ENCODE peak calls at places on chromosomes 12 and 14, in ten cellular contexts. R, P, L, B, T, G, U, N, O and E are unnamed samples.

GRCh38 chr12:121804417-121805111 is 755 bp downstream of the SETD1B start:
- DNase-seq in R (peak), P (peak), L (no peak), B (peak), T (peak), G (peak), U (no peak), N (no peak), O (peak), E (no peak)

GRCh38 chr14:53110103-53110502 is 43.0 kb downstream of the DDHD1 start:
- DNase-seq in R (no peak), P (no peak), L (no peak), B (no peak), T (no peak), G (no peak), U (no peak), N (no peak), O (no peak), E (no peak)

GRCh38 chr12:107344035-107344808 is 250.9 kb upstream of the CRY1 start:
- DNase-seq in R (no peak), P (no peak), L (peak), B (no peak), T (no peak), G (no peak), U (no peak), N (no peak), O (no peak), E (no peak)

GRCh38 chr12:12449533-12450025 is 92.7 kb downstream of the BORCS5 start:
- DNase-seq in R (no peak), P (no peak), L (no peak), B (no peak), T (no peak), G (no peak), U (no peak), N (peak), O (no peak), E (no peak)

GRCh38 chr12:93107514-93107942 is 178.4 kb upstream of the EEA1 start:
- DNase-seq in R (no peak), P (no peak), L (no peak), B (no peak), T (no peak), G (no peak), U (no peak), N (no peak), O (no peak), E (no peak)

GRCh38 chr14:44866770-44867169 is 95.0 kb downstream of the KLHL28 start:
- DNase-seq in R (no peak), P (no peak), L (no peak), B (no peak), T (no peak), G (no peak), U (no peak), N (no peak), O (no peak), E (no peak)

GRCh38 chr14:59964251-59965007 is 44.5 kb downstream of the LRRC9 start:
- DNase-seq in R (no peak), P (no peak), L (peak), B (no peak), T (peak), G (no peak), U (no peak), N (no peak), O (peak), E (no peak)

GRCh38 chr12:41188841-41189394 is 798 bp downstream of the PDZRN4 start:
- DNase-seq in R (peak), P (no peak), L (no peak), B (no peak), T (no peak), G (no peak), U (no peak), N (no peak), O (no peak), E (no peak)

GRCh38 chr14:61287196-61287595 is 6.1 kb upstream of the TMEM30B start:
- DNase-seq in R (no peak), P (no peak), L (no peak), B (no peak), T (no peak), G (no peak), U (no peak), N (no peak), O (no peak), E (no peak)

GRCh38 chr12:68871899-68872298 is 61.1 kb downstream of the CPM start:
- DNase-seq in R (no peak), P (no peak), L (no peak), B (no peak), T (no peak), G (no peak), U (no peak), N (no peak), O (peak), E (no peak)

GRCh38 chr12:129467289-129467688 is 436.5 kb downstream of the TMEM132D start:
- DNase-seq in R (no peak), P (no peak), L (no peak), B (no peak), T (no peak), G (no peak), U (no peak), N (no peak), O (no peak), E (no peak)

GRCh38 chr12:13205809-13206559 is 9.5 kb downstream of the EMP1 start:
- DNase-seq in R (no peak), P (no peak), L (peak), B (no peak), T (no peak), G (no peak), U (no peak), N (no peak), O (no peak), E (no peak)

GRCh38 chr12:124833693-124834122 is 30.0 kb downstream of the SCARB1 start:
- DNase-seq in R (no peak), P (no peak), L (no peak), B (no peak), T (no peak), G (no peak), U (no peak), N (no peak), O (no peak), E (no peak)

GRCh38 chr14:71591929-71592328 is 340.3 kb upstream of the RGS6 start:
- DNase-seq in R (no peak), P (no peak), L (peak), B (no peak), T (no peak), G (no peak), U (no peak), N (no peak), O (no peak), E (no peak)

GRCh38 chr14:104897286-104898194 is 27.1 kb upstream of the PLD4 start:
- DNase-seq in R (peak), P (peak), L (no peak), B (no peak), T (no peak), G (no peak), U (no peak), N (no peak), O (no peak), E (peak)

GRCh38 chr12:82475211-82475610 is 116.9 kb downstream of the METTL25 start:
- DNase-seq in R (no peak), P (no peak), L (no peak), B (no peak), T (no peak), G (no peak), U (no peak), N (no peak), O (no peak), E (no peak)

GRCh38 chr12:20369164-20370000 is 1.0 kb downstream of the PDE3A start:
- DNase-seq in R (peak), P (peak), L (peak), B (no peak), T (no peak), G (no peak), U (peak), N (no peak), O (no peak), E (peak)

GRCh38 chr14:67526676-67527459 is 6.2 kb upstream of the PLEKHH1 start:
- DNase-seq in R (no peak), P (no peak), L (peak), B (peak), T (peak), G (no peak), U (peak), N (no peak), O (peak), E (no peak)

GRCh38 chr14:102779574-102780315 is 2.5 kb downstream of the TRAF3 start:
- DNase-seq in R (no peak), P (no peak), L (no peak), B (no peak), T (no peak), G (no peak), U (no peak), N (no peak), O (no peak), E (no peak)
- H3K27ac ChIP-seq in R (no peak), P (no peak), L (no peak), B (no peak), T (peak), G (no peak), U (no peak), N (no peak), O (peak), E (no peak)

DNA sequence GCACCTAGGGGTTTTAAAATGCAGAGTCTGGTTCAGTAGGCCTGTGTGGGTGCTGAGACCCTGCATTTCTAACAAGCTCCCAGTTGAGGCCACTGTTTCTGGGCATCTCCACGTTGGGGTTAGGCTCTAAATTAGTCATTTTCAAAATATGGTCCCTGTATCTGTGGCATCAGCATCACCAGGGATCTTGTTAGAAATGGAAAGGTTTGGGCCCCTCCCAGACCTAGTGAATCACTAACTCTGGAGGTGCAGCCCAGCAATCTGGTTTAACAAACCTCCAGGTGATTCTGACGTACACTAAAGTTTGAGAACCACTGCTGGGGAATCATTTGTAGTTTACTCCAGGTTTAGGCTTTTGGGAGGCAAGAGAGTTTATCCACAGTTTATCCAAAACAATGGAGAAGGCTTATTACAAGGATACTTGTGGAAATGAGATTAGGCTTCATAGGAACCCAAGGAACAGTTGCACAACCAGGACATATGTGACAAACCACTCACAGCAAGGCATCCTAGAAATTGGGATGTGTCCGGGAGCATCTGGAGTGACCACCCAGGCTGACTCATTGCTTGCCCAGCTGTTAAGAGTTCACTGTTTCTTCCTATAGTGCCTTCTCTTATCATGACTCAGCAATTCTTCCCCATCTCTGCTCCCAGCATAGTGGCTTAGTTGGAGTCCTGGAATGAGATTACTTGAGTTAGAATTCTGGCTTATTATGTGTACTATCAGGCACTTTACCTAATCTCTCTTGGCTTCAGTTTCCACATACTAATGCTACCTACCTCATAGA is 71.6 kb upstream of the STXBP6 start:
- DNase-seq in R (no peak), P (no peak), L (peak), B (no peak), T (no peak), G (no peak), U (no peak), N (no peak), O (no peak), E (no peak)
- H3K27ac ChIP-seq in R (no peak), P (no peak), L (peak), B (no peak), T (no peak), G (no peak), U (no peak), N (no peak), O (no peak), E (no peak)

GRCh38 chr12:64240781-64241180 is 18.7 kb upstream of the KICS2 start:
- DNase-seq in R (no peak), P (no peak), L (no peak), B (no peak), T (no peak), G (no peak), U (no peak), N (no peak), O (no peak), E (no peak)

GRCh38 chr12:64232201-64232600 is 10.1 kb upstream of the KICS2 start:
- DNase-seq in R (no peak), P (no peak), L (no peak), B (no peak), T (no peak), G (no peak), U (no peak), N (no peak), O (no peak), E (no peak)

GRCh38 chr12:64237382-64237781 is 15.3 kb upstream of the KICS2 start:
- DNase-seq in R (no peak), P (no peak), L (no peak), B (no peak), T (no peak), G (no peak), U (no peak), N (no peak), O (no peak), E (no peak)

GRCh38 chr12:64236549-64236948 is 14.5 kb upstream of the KICS2 start:
- DNase-seq in R (no peak), P (no peak), L (peak), B (no peak), T (no peak), G (no peak), U (no peak), N (no peak), O (no peak), E (no peak)
- H3K27ac ChIP-seq in R (no peak), P (no peak), L (no peak), B (no peak), T (no peak), G (no peak), U (no peak), N (no peak), O (no peak), E (no peak)

DNA sequence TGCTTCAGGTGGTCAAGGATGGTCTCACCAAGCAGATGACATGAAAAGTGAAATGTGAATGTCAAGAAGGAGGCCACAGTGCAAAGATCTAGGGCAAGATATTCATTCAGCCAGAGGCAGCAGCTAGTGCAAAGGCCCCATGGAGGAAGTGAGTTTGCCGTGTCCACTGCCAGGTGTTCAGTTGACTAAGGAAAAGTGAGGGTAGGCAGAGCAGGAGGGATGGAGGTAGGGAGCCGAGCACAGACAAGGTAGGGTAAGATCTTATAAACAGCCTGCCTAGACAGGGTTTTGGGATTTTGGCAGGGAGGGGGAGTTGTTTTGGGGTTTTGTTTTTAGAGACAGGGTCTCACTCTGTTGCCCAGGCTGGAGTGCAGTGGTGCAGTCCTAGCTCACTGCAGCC is 11.9 kb downstream of the PPP2R5C start:
- DNase-seq in R (no peak), P (no peak), L (no peak), B (no peak), T (no peak), G (no peak), U (no peak), N (no peak), O (no peak), E (no peak)
- H3K27ac ChIP-seq in R (no peak), P (no peak), L (no peak), B (no peak), T (no peak), G (no peak), U (no peak), N (no peak), O (peak), E (no peak)

GRCh38 chr14:80475074-80475473 is 263.8 kb upstream of the DIO2 start:
- DNase-seq in R (no peak), P (no peak), L (peak), B (no peak), T (no peak), G (no peak), U (no peak), N (no peak), O (no peak), E (no peak)
- H3K27ac ChIP-seq in R (no peak), P (no peak), L (no peak), B (no peak), T (no peak), G (no peak), U (no peak), N (no peak), O (no peak), E (no peak)

GRCh38 chr12:110197003-110197402 is 72.8 kb downstream of the IFT81 start:
- DNase-seq in R (no peak), P (no peak), L (no peak), B (no peak), T (no peak), G (no peak), U (no peak), N (no peak), O (no peak), E (no peak)

GRCh38 chr12:110201995-110202394 is 77.8 kb downstream of the IFT81 start:
- DNase-seq in R (no peak), P (no peak), L (no peak), B (no peak), T (no peak), G (no peak), U (no peak), N (no peak), O (no peak), E (no peak)

GRCh38 chr12:110199360-110200123 is 75.4 kb downstream of the IFT81 start:
- DNase-seq in R (no peak), P (no peak), L (peak), B (no peak), T (no peak), G (no peak), U (no peak), N (no peak), O (no peak), E (no peak)

GRCh38 chr12:110200124-110200417 is 75.9 kb downstream of the IFT81 start:
- DNase-seq in R (no peak), P (no peak), L (peak), B (no peak), T (no peak), G (no peak), U (no peak), N (no peak), O (no peak), E (no peak)

GRCh38 chr12:110198386-110198785 is 74.2 kb downstream of the IFT81 start:
- DNase-seq in R (no peak), P (no peak), L (peak), B (no peak), T (no peak), G (no peak), U (no peak), N (no peak), O (no peak), E (no peak)
- H3K27ac ChIP-seq in R (no peak), P (no peak), L (peak), B (no peak), T (no peak), G (no peak), U (no peak), N (no peak), O (no peak), E (no peak)

GRCh38 chr14:89330236-89331002 is 86.6 kb downstream of the FOXN3 start:
- DNase-seq in R (no peak), P (peak), L (peak), B (no peak), T (no peak), G (no peak), U (peak), N (no peak), O (no peak), E (no peak)
- H3K27ac ChIP-seq in R (no peak), P (no peak), L (peak), B (no peak), T (no peak), G (no peak), U (peak), N (peak), O (no peak), E (no peak)

GRCh38 chr14:96706893-96707292 is 90.3 kb upstream of the VRK1 start:
- DNase-seq in R (no peak), P (no peak), L (no peak), B (no peak), T (no peak), G (no peak), U (no peak), N (no peak), O (no peak), E (no peak)

GRCh38 chr14:96710060-96710636 is 87.0 kb upstream of the VRK1 start:
- DNase-seq in R (no peak), P (no peak), L (no peak), B (no peak), T (no peak), G (no peak), U (no peak), N (no peak), O (no peak), E (no peak)

GRCh38 chr14:96717116-96717515 is 80.1 kb upstream of the VRK1 start:
- DNase-seq in R (no peak), P (no peak), L (no peak), B (no peak), T (no peak), G (no peak), U (no peak), N (no peak), O (no peak), E (no peak)

DNA sequence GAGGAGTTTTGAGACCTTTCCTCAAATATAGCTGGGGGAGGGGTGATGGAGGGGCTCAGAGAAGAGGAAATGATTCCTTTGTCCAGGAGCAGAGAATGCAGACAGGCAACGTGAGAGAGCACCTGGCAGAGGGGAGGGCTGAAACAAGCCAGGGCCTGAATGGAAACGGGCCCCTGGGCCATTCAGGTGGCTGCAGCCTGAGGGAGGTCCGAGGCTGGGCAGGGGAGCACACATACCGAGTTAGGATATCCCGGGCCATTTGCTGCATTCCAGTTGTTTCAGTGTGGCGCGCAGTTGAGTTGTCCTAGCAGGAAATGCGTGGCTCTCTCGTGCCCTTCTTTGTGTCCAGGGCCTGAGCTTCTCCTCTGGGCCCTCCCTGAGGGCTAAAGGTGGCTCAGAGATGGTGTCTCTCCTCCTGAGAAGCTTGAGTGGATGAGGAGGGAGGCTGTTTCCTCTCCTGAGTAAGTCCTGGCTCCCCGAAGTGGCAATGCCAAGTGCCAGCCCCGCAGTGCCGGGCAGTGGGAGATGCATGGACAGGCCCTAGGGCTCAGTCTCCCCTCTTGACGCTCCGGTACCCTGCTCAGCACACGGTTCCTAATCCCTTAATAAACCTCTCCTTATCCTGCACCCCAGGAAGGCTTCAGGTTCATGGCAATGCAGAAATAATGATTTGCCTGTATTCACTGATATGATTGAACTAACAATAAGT is 85.5 kb upstream of the VRK1 start:
- DNase-seq in R (no peak), P (no peak), L (no peak), B (no peak), T (no peak), G (no peak), U (no peak), N (no peak), O (no peak), E (no peak)
- H3K27ac ChIP-seq in R (no peak), P (no peak), L (no peak), B (no peak), T (no peak), G (no peak), U (no peak), N (no peak), O (no peak), E (no peak)

DNA sequence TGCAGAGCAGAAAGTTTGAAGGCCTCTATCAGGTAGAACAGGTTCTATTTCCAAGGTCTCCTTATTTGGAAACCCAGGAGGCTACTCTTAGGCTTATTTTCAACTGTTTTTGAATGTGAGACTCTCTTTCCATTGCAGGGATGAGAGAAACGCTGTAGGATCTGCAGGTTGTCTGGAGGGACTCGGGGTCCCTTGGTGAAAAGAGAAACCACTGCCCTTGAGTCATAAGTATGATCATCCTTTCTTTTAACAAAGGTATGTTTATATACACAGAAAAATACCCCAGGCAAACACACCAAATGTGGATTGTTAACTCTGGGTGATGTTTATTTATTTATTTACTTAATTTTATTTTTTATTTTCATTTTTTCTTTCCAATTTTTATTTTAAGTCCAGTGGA is 57.8 kb upstream of the MAX start:
- DNase-seq in R (no peak), P (no peak), L (no peak), B (no peak), T (no peak), G (no peak), U (no peak), N (no peak), O (no peak), E (no peak)
- H3K27ac ChIP-seq in R (no peak), P (no peak), L (no peak), B (no peak), T (no peak), G (no peak), U (no peak), N (no peak), O (peak), E (no peak)